ENCODE peak calls at places on chromosomes 4 and X, in eight cellular contexts. R, V, I, K, G, L, A and M are unnamed samples.

GRCh38 chrX:70434352-70434866 is 10.2 kb upstream of the DLG3 start:
- DNase-seq in G (peak; percentile 84), L (peak; percentile 84), A (peak; percentile 71), R (peak; percentile 35), I (peak; percentile 91), K (peak; percentile 29), V (peak; percentile 78), M (peak; percentile 94)

GRCh38 chrX:107716816-107717700 is 58.5 kb downstream of the TSC22D3 start:
- DNase-seq in R (no peak), L (peak; percentile 85), V (peak; percentile 93), I (peak; percentile 91), G (peak; percentile 88), A (peak; percentile 63), K (no peak), M (peak; percentile 71)

GRCh38 chr4:148376151-148376550 is 66.1 kb downstream of the NR3C2 start:
- DNase-seq in A (peak; percentile 62), V (peak; percentile 65), R (peak; percentile 29), K (no peak), L (peak; percentile 23), I (no peak), G (peak; percentile 23), M (no peak)

GRCh38 chr4:6768539-6768905 is 14.0 kb upstream of the KIAA0232 start:
- DNase-seq in V (no peak), L (no peak), A (peak; percentile 37), K (no peak), G (no peak), I (no peak), R (no peak), M (no peak)

GRCh38 chrX:123425904-123426303 is 241.8 kb downstream of the GRIA3 start:
- DNase-seq in A (no peak), V (peak; percentile 26), R (no peak), I (no peak), G (no peak), K (no peak), L (peak; percentile 59), M (no peak)

GRCh38 chr4:11698846-11699590 is 270.3 kb upstream of the HS3ST1 start:
- DNase-seq in G (peak; percentile 20), L (peak; percentile 63), A (peak; percentile 80), I (no peak), V (peak; percentile 25), R (no peak), K (no peak), M (no peak)

GRCh38 chr4:113368056-113368455 is 318.6 kb downstream of the ANK2 start:
- DNase-seq in A (peak; percentile 97), G (no peak), K (peak; percentile 72), L (peak; percentile 18), R (no peak), V (peak; percentile 63), I (no peak), M (no peak)

GRCh38 chr4:176898791-176899190 is 106.1 kb upstream of the VEGFC start:
- DNase-seq in I (no peak), K (no peak), L (no peak), R (no peak), A (no peak), G (no peak), V (no peak), M (no peak)

DNA sequence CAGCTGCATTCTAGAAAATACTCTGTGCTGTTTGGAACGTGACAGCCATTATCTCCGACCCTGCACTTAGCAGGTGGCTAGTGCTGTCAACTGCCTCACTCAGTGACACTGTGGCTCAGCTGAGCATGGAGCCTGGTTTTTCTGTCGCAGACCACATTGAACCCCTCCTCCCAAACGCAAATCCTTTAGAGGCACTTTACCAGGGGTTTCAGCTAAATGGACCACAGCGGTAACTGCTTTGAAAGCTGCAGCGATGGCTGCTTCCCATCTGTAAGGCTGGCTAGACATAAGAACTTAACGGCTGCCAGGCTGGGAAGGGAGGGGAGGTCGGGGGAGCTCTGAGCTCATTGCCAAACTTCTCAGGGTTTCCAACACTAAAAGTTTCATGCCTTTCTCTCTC is 8.1 kb downstream of the SLC34A2 start:
- DNase-seq in V (no peak), L (no peak), R (no peak), G (no peak), A (no peak), I (no peak), K (no peak), M (no peak)
- H3K4me3 ChIP-seq in V (no peak overlapping the region), L (no peak overlapping the region), R (no peak overlapping the region), G (no peak overlapping the region), A (no peak overlapping the region), I (no peak overlapping the region), K (no peak overlapping the region), M (no peak overlapping the region)

GRCh38 chr4:3386486-3386885 is 55.3 kb upstream of the HGFAC start:
- DNase-seq in I (no peak), A (no peak), R (no peak), K (no peak), G (no peak), V (no peak), L (no peak), M (peak; percentile 24)

GRCh38 chr4:3385719-3386440 is 55.9 kb upstream of the HGFAC start:
- DNase-seq in R (no peak), A (no peak), K (no peak), V (no peak), G (no peak), I (no peak), L (no peak), M (peak; percentile 48)

GRCh38 chr4:3388461-3389185 is 53.1 kb upstream of the HGFAC start:
- DNase-seq in V (peak; percentile 67), A (peak; percentile 73), R (peak; percentile 80), K (peak; percentile 10), G (no peak), I (peak; percentile 44), L (peak; percentile 88), M (peak; percentile 82)

GRCh38 chr4:3387943-3388348 is 53.8 kb upstream of the HGFAC start:
- DNase-seq in L (peak; percentile 69), V (no peak), K (no peak), I (no peak), A (peak; percentile 23), G (no peak), R (no peak), M (peak; percentile 81)

DNA sequence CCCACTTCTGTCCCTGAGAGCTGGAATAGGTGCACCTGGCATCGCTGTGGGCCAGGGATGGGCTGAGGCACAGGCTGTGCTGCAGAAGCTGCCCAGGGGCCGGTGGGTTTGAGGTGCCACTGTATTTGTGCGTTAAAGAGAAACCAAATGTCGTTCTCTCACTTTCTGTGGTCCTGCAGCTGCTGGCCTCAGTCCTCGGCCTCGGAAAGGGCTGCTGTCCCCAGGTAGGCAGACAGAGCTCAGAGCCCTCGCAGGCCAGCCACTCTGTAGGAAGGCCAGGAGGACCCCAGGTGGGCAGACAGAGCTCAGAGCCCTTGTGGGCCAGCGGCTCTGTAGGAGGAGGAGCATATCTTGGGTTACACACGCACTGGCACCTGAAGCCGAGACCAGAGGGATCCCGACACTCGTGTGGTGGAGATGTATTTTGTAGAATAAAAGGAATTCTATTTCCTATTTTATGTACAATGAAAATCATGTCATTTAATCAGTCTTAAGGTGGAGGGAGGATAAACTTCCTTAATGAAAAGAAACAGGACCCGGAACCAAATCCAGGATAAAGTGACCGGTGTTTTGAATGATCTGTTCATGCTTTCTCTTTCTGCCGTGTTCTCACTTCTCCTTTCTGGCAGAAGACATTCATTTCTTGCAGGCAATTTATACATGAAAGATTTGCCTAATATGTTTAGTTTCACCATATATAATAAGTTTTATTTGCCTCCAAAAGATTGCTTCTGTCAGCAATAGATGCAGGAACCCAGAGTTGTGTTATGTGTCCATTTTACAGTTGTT is 54.4 kb upstream of the HGFAC start:
- DNase-seq in A (no peak), V (no peak), I (peak; percentile 59), K (no peak), L (no peak), R (no peak), G (no peak), M (peak; percentile 66)
- H3K4me3 ChIP-seq in A (peak overlapping the region; percentile 8), V (peak overlapping the region; percentile 53), I (peak overlapping the region; percentile 57), K (no peak overlapping the region), L (peak overlapping the region; percentile 76), R (no peak overlapping the region), G (no peak overlapping the region), M (no peak overlapping the region)

DNA sequence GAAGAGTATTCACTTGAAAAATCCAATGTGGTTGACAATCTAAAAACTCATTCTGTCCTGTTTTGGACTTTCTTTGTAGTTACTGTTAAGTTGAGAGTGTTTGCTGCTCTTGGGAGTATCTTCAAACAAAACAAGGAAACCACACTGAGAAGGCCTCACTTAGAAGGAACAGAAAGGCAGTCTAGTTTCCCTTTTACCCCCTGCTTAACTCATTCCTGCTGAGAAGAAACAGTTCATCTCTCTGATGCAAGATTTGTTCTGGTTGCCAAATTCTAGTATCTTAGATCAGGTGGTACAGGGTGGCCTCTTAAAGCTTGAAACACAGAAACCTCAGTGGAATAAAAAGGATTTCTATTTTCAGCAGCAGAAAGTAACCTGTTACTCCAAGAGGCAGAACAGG is 41.4 kb downstream of the GUCY2F start:
- DNase-seq in G (no peak), R (no peak), V (peak; percentile 38), I (no peak), K (no peak), L (peak; percentile 10), A (no peak), M (no peak)
- H3K4me3 ChIP-seq in G (no peak overlapping the region), R (no peak overlapping the region), V (no peak overlapping the region), I (no peak overlapping the region), K (no peak overlapping the region), L (no peak overlapping the region), A (no peak overlapping the region), M (no peak overlapping the region)

GRCh38 chr4:139015948-139016451 is 419 bp downstream of the NOCT start:
- DNase-seq in A (peak; percentile 20), G (peak; percentile 19), V (peak; percentile 48), K (no peak), L (peak; percentile 66), R (no peak), I (peak; percentile 84), M (no peak)

GRCh38 chr4:139017861-139018260 is 2.3 kb downstream of the NOCT start:
- DNase-seq in K (no peak), L (peak; percentile 58), V (peak; percentile 36), I (no peak), G (no peak), A (no peak), R (no peak), M (no peak)

GRCh38 chr4:139018501-139018900 is 2.9 kb downstream of the NOCT start:
- DNase-seq in A (peak; percentile 31), L (peak; percentile 26), K (no peak), R (no peak), G (no peak), V (no peak), I (no peak), M (no peak)

GRCh38 chr4:139020384-139020783 is 4.8 kb downstream of the NOCT start:
- DNase-seq in R (no peak), G (no peak), I (no peak), A (no peak), K (no peak), L (no peak), V (no peak), M (peak; percentile 69)

DNA sequence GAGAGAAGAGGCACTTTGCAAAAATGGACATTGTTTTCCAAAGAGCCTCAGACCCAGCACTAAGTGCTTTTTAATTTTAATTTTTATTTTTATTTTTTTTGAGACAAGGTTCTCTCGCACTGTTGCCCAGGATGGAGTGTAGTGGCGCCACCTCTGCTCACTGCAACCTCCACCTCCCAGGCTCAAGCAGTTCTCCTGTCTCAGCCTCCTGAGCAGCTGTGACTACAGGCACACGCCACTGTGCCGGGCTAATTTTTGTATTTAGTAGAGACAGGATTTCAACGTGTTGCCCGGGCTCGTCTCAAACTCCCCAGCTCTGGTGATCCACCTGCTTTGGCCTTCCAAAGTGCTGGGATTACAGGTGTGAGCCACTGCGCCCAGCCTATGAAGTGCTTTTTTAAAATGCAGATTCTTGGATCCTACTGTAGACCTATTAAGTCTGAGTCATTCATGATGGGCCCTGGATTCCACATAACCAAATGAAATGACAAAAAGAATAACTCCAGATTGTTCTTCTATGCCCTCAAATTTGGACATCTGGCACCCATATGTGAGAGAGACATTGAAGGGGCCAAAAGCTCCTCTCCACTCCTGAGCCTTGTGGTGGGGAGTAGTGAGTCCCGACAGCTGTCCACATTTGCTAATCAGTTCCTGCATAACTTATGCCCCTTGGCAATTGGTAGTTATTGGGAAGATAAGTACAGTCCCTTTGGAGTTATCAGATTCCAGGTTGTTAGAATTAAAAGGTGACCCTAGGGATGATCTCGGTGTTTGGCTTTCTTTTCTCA is 3.6 kb downstream of the NOCT start:
- DNase-seq in K (peak; percentile 58), A (peak; percentile 85), R (no peak), I (no peak), V (peak; percentile 41), G (no peak), L (peak; percentile 60), M (no peak)
- H3K4me3 ChIP-seq in K (no peak overlapping the region), A (no peak overlapping the region), R (no peak overlapping the region), I (no peak overlapping the region), V (no peak overlapping the region), G (no peak overlapping the region), L (peak overlapping the region; percentile 71), M (no peak overlapping the region)